ENCODE peak calls at places on chromosomes 1 and 21, in five cellular contexts. R is dorsolateral prefrontal cortex, U is fibroblast of lung, B is brain microvascular endothelial cell, D is tibial artery. W is an unnamed sample.

GRCh38 chr1:3082571-3083516 is 13.8 kb downstream of the PRDM16 start:
- DNase-seq in B (no peak), R (no peak), D (no peak), U (no peak), W (no peak)

GRCh38 chr1:31588751-31589515 is 12.6 kb downstream of the TINAGL1 start:
- DNase-seq in R (no peak), D (no peak), U (peak), B (no peak), W (no peak)

GRCh38 chr1:109624215-109625010 is 4.8 kb downstream of the AMPD2 start:
- DNase-seq in D (no peak), U (no peak), B (no peak), R (no peak), W (no peak)

GRCh38 chr1:205565799-205566198 is 61.3 kb downstream of the CDK18 start:
- DNase-seq in R (no peak), D (no peak), B (no peak), U (no peak), W (no peak)

GRCh38 chr1:24311234-24311633 is 7.9 kb upstream of the GRHL3 start:
- DNase-seq in D (no peak), B (no peak), U (no peak), R (no peak), W (no peak)

GRCh38 chr1:169768161-169768560 is 26.5 kb downstream of the METTL18 start:
- DNase-seq in D (no peak), B (no peak), U (no peak), R (no peak), W (no peak)

GRCh38 chr1:201448981-201449380 is 20.0 kb downstream of the PHLDA3 start:
- DNase-seq in D (no peak), B (no peak), U (no peak), R (peak), W (no peak)

GRCh38 chr1:79325705-79326104 is 319.2 kb upstream of the ADGRL4 start:
- DNase-seq in U (peak), B (no peak), R (no peak), D (no peak), W (no peak)

GRCh38 chr1:154711416-154711815 is 103.4 kb upstream of the ADAR start:
- DNase-seq in U (no peak), R (no peak), D (no peak), B (no peak), W (no peak)

GRCh38 chr21:46532080-46532479 is 72.8 kb downstream of the S100B start:
- DNase-seq in D (no peak), U (no peak), R (no peak), B (no peak), W (no peak)

GRCh38 chr1:210123924-210124589 is 108.5 kb upstream of the SERTAD4 start:
- DNase-seq in U (peak), R (no peak), D (no peak), B (peak), W (peak)

GRCh38 chr1:32334864-32335618 is 992 bp downstream of the MARCKSL1 start:
- DNase-seq in D (no peak), R (no peak), B (no peak), U (peak), W (peak)

GRCh38 chr21:34644815-34645214 is 24.0 kb upstream of the CLIC6 start:
- DNase-seq in D (no peak), U (no peak), R (no peak), B (no peak), W (no peak)

GRCh38 chr1:234186037-234186688 is 187.1 kb upstream of the COA6 start:
- DNase-seq in D (no peak), R (no peak), U (peak), B (no peak), W (peak)

GRCh38 chr1:232704694-232705680 is 75.1 kb upstream of the SIPA1L2 start:
- DNase-seq in B (peak), U (peak), D (peak), R (peak), W (peak)

GRCh38 chr1:179164494-179164893 is 65.0 kb downstream of the ABL2 start:
- DNase-seq in U (peak), B (peak), D (no peak), R (no peak), W (peak)

GRCh38 chr1:63731117-63732043 is 42.4 kb upstream of the ROR1 start:
- DNase-seq in B (peak), U (peak), R (no peak), D (peak), W (peak)

GRCh38 chr1:161188381-161188780 is 10.5 kb downstream of the ADAMTS4 start:
- DNase-seq in B (no peak), D (no peak), R (no peak), U (no peak), W (no peak)

GRCh38 chr1:175192630-175193338 is at the start of gene KIAA0040:
- DNase-seq in R (no peak), D (peak), U (peak), B (no peak), W (peak)

GRCh38 chr1:204563780-204564179 is 47.6 kb downstream of the MDM4 start:
- DNase-seq in R (no peak), U (no peak), D (no peak), B (no peak), W (no peak)

GRCh38 chr1:234217316-234217840 is 155.9 kb upstream of the COA6 start:
- DNase-seq in D (no peak), U (no peak), R (no peak), B (no peak), W (no peak)

GRCh38 chr1:31790140-31790539 is 25.7 kb downstream of the SPOCD1 start:
- DNase-seq in D (no peak), B (no peak), U (no peak), R (no peak), W (no peak)

DNA sequence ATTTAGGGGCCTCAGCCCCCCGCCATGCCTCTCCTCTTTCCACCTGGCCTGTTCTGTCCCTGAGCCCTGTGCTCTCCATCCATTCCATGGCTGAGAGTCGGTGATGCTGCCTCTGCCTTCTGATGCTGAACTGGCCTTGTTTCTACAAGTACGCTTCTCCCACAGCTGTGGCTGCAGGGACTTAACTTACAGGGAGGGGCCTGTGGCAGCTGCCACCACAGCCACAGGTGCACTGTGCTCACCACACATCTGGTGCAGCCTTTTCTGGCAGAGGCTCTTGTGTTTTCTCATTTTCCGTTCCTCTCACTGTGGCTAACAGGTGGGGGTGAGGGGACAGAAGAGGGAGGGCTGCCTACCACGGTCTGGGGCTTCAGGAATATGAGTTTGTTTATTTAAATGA is 4.2 kb downstream of the FMO1 start:
- DNase-seq in R (no peak), D (no peak), B (no peak), U (no peak), W (no peak)
- H3K27ac ChIP-seq in R (no peak), D (no peak), B (no peak), U (no peak), W (no peak)

GRCh38 chr1:78009276-78009675 is 4.5 kb downstream of the DNAJB4 start:
- DNase-seq in U (no peak), D (no peak), B (no peak), R (no peak), W (no peak)

GRCh38 chr1:78011050-78011449 is 6.3 kb downstream of the DNAJB4 start:
- DNase-seq in R (no peak), B (no peak), D (no peak), U (no peak), W (no peak)

GRCh38 chr1:78007677-78008341 is 3.1 kb downstream of the DNAJB4 start:
- DNase-seq in D (no peak), R (no peak), B (no peak), U (no peak), W (no peak)

GRCh38 chr1:78006491-78006890 is 1.8 kb downstream of the DNAJB4 start:
- DNase-seq in R (no peak), B (no peak), U (no peak), D (no peak), W (no peak)

DNA sequence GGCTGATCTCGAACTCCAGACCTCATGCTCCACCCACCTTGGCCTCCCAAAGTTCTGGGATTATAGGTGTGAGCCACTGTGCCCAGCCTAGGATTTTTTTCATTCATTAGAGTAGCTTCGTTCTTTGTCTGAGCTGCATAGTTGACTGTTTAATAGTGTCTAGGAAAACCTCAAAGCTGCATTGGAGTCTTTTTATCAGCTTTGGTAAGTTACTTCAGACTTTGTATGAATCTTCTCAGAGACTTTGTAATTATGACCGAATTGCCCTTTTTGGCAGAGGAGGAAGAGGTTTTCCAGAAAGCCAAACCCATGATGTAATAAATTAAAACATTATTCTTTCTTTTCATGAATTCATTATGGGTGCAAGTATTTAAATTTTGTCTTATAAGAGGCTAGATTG is 5.1 kb downstream of the DNAJB4 start:
- DNase-seq in R (no peak), D (no peak), U (peak), B (no peak), W (no peak)
- H3K27ac ChIP-seq in R (no peak), D (peak), U (no peak), B (peak), W (no peak)

GRCh38 chr1:159916240-159917051 is 8.9 kb downstream of the TAGLN2 start:
- DNase-seq in D (no peak), R (no peak), U (peak), B (peak), W (peak)

GRCh38 chr1:159919236-159919865 is 6.0 kb downstream of the TAGLN2 start:
- DNase-seq in U (no peak), R (no peak), B (no peak), D (no peak), W (no peak)

GRCh38 chr1:159918041-159918917 is 7.0 kb downstream of the TAGLN2 start:
- DNase-seq in U (no peak), B (no peak), D (no peak), R (no peak), W (no peak)

GRCh38 chr1:159918918-159919195 is 6.5 kb downstream of the TAGLN2 start:
- DNase-seq in B (no peak), U (no peak), D (no peak), R (no peak), W (no peak)

GRCh38 chr1:159917533-159917932 is 7.8 kb downstream of the TAGLN2 start:
- DNase-seq in U (no peak), D (no peak), B (no peak), R (no peak), W (no peak)
- H3K27ac ChIP-seq in U (peak), D (peak), B (no peak), R (no peak), W (peak)

GRCh38 chr1:216804107-216804506 is 80.9 kb upstream of the ESRRG start:
- DNase-seq in U (no peak), B (no peak), D (no peak), R (no peak), W (no peak)
- H3K27ac ChIP-seq in U (no peak), B (no peak), D (no peak), R (no peak), W (no peak)